ENCODE peak calls at places on chromosome 21, in ten cellular contexts. K, U, P, N, Y, E, Q, V, I and B are unnamed samples. For H3K4me1, the result is how much of the 10 kb centered on the place peaks cover.

GRCh38 chr21:34202553-34203332 is 129.4 kb downstream of the MRPS6 start:
- DNase-seq in E (no peak), V (peak), N (peak), Y (no peak), P (no peak), Q (peak), U (peak), I (no peak), K (no peak), B (no peak)

GRCh38 chr21:19322360-19322759 is 918.8 kb upstream of the TMPRSS15 start:
- DNase-seq in P (no peak), Y (no peak), K (no peak), Q (no peak), N (no peak), E (no peak), U (no peak), V (no peak), I (no peak), B (no peak)

GRCh38 chr21:40254540-40255455 is 387.6 kb downstream of the PCP4 start:
- DNase-seq in Y (no peak), P (peak), V (peak), N (no peak), U (no peak), Q (no peak), I (no peak), K (no peak), E (no peak), B (no peak)

GRCh38 chr21:43299441-43300277 is 127.3 kb downstream of the SIK1 start:
- DNase-seq in N (peak), V (no peak), E (no peak), Q (peak), P (no peak), I (no peak), K (no peak), Y (no peak), U (no peak), B (no peak)

GRCh38 chr21:21109736-21110135 is 111.5 kb downstream of the NCAM2 start:
- DNase-seq in N (no peak), E (no peak), V (no peak), U (no peak), I (no peak), P (no peak), K (no peak), Q (no peak), Y (no peak), B (no peak)

GRCh38 chr21:35019631-35020032 is 29.5 kb downstream of the RUNX1 start:
- DNase-seq in P (no peak), N (no peak), Y (no peak), U (peak), I (peak), Q (peak), V (no peak), K (no peak), E (no peak), B (peak)

GRCh38 chr21:29626787-29627470 is 312.9 kb downstream of the GRIK1 start:
- DNase-seq in V (no peak), E (no peak), K (no peak), I (no peak), U (no peak), Y (no peak), N (no peak), Q (no peak), P (no peak), B (no peak)

GRCh38 chr21:35303085-35303484 is 254.0 kb upstream of the RUNX1 start:
- DNase-seq in V (peak), U (no peak), I (no peak), K (no peak), Q (no peak), N (no peak), Y (no peak), P (no peak), E (peak), B (no peak)

GRCh38 chr21:28791595-28792282 is 200.9 kb downstream of the LTN1 start:
- DNase-seq in P (no peak), Y (no peak), E (no peak), U (no peak), Q (no peak), I (no peak), V (no peak), K (no peak), N (no peak), B (no peak)

GRCh38 chr21:42846221-42846620 is 33.1 kb downstream of the WDR4 start:
- DNase-seq in E (no peak), Y (no peak), I (no peak), N (no peak), Q (no peak), U (no peak), P (no peak), K (no peak), V (no peak), B (no peak)

GRCh38 chr21:29017639-29018237 is 1.4 kb downstream of the RWDD2B start:
- DNase-seq in Y (no peak), I (no peak), Q (no peak), K (no peak), E (no peak), V (no peak), N (no peak), U (no peak), P (no peak), B (no peak)

GRCh38 chr21:34509151-34509550 is 2.9 kb downstream of the KCNE1 start:
- DNase-seq in I (no peak), E (no peak), N (no peak), Q (no peak), K (no peak), U (no peak), P (no peak), Y (no peak), V (no peak), B (no peak)

GRCh38 chr21:42456457-42456856 is 39.6 kb downstream of the RSPH1 start:
- DNase-seq in E (no peak), K (no peak), N (no peak), Q (no peak), P (no peak), Y (no peak), V (no peak), U (peak), I (no peak), B (no peak)

GRCh38 chr21:38269567-38269917 is 12.8 kb downstream of the KCNJ15 start:
- DNase-seq in E (no peak), K (no peak), Y (no peak), U (no peak), Q (no peak), N (no peak), V (no peak), I (no peak), P (no peak), B (no peak)

GRCh38 chr21:30831194-30831765 is 1.7 kb upstream of the KRTAP7-1 start:
- DNase-seq in V (peak), P (no peak), E (no peak), N (no peak), K (no peak), Y (peak), U (peak), Q (no peak), I (no peak), B (no peak)

GRCh38 chr21:38267136-38267535 is 10.3 kb downstream of the KCNJ15 start:
- DNase-seq in N (no peak), V (no peak), Y (no peak), U (no peak), I (no peak), E (no peak), Q (no peak), K (no peak), P (no peak), B (no peak)

GRCh38 chr21:43333301-43334062 is 93.4 kb downstream of the SIK1 start:
- DNase-seq in U (peak), K (no peak), V (peak), N (peak), Y (peak), I (peak), P (peak), E (peak), Q (peak), B (peak)

GRCh38 chr21:41622831-41623548 is 115.0 kb upstream of the TMPRSS2 start:
- DNase-seq in Y (no peak), V (no peak), Q (no peak), K (no peak), E (peak), U (no peak), P (no peak), N (no peak), I (no peak), B (no peak)

GRCh38 chr21:39007532-39007931 is 175.7 kb downstream of the PSMG1 start:
- DNase-seq in U (no peak), V (no peak), I (no peak), E (no peak), N (no peak), Y (no peak), P (peak), K (no peak), Q (no peak), B (no peak)

GRCh38 chr21:34276711-34277425 is 86.9 kb upstream of the KCNE2 start:
- DNase-seq in K (no peak), P (no peak), E (no peak), N (no peak), Q (no peak), V (no peak), U (no peak), I (no peak), Y (no peak), B (no peak)

GRCh38 chr21:38303300-38303699 is 46.5 kb downstream of the KCNJ15 start:
- DNase-seq in E (peak), V (peak), I (peak), U (no peak), K (no peak), P (peak), N (no peak), Q (no peak), Y (no peak), B (no peak)

GRCh38 chr21:25898671-25899070 is 163.9 kb downstream of the GABPA start:
- DNase-seq in Y (no peak), V (no peak), Q (no peak), I (no peak), U (no peak), P (no peak), K (no peak), E (no peak), N (no peak), B (no peak)

GRCh38 chr21:17454315-17455027 is 58.4 kb upstream of the CXADR start:
- DNase-seq in Q (no peak), V (peak), K (no peak), E (peak), P (no peak), Y (peak), I (peak), N (no peak), U (peak), B (no peak)

GRCh38 chr21:38350681-38351080 is 93.9 kb downstream of the KCNJ15 start:
- DNase-seq in Y (no peak), K (no peak), U (peak), E (no peak), P (no peak), Q (no peak), I (no peak), V (peak), N (no peak), B (peak)

GRCh38 chr21:14581902-14582457 is 35.9 kb upstream of the SAMSN1 start:
- DNase-seq in I (no peak), K (no peak), N (no peak), P (no peak), V (no peak), U (no peak), Q (no peak), E (no peak), Y (no peak), B (no peak)

GRCh38 chr21:26490771-26491170 is 82.3 kb downstream of the CYYR1 start:
- DNase-seq in N (no peak), Q (no peak), Y (peak), V (no peak), I (no peak), E (no peak), P (no peak), U (no peak), K (no peak), B (no peak)

GRCh38 chr21:43726686-43727570 is 8.0 kb downstream of the PDXK start:
- DNase-seq in Y (no peak), Q (no peak), P (no peak), I (no peak), K (no peak), E (no peak), V (peak), U (peak), N (no peak), B (no peak)

GRCh38 chr21:44531606-44532128 is 8.3 kb downstream of the KRTAP10-1 start:
- DNase-seq in Y (peak), V (no peak), U (peak), I (no peak), K (no peak), Q (peak), N (no peak), E (no peak), P (no peak), B (no peak)

GRCh38 chr21:29175408-29176147 is 45.1 kb downstream of the MAP3K7CL start:
- DNase-seq in P (peak), Q (no peak), N (no peak), V (peak), E (peak), K (no peak), I (no peak), Y (no peak), U (no peak), B (no peak)

GRCh38 chr21:26055841-26056264 is 114.7 kb downstream of the APP start:
- DNase-seq in Q (no peak), E (no peak), Y (no peak), U (no peak), P (no peak), I (no peak), V (no peak), N (no peak), K (no peak), B (no peak)

GRCh38 chr21:35843911-35844667 is 216.2 kb downstream of the SETD4 start:
- DNase-seq in K (no peak), U (peak), Y (no peak), N (no peak), I (no peak), Q (no peak), P (no peak), E (no peak), V (no peak), B (no peak)

GRCh38 chr21:33865176-33865575 is 50.4 kb downstream of the ATP5PO start:
- DNase-seq in N (no peak), Y (no peak), P (no peak), E (no peak), Q (no peak), K (no peak), V (no peak), U (no peak), I (no peak), B (no peak)

GRCh38 chr21:33174756-33175155 is 55.0 kb upstream of the IFNAR2 start:
- DNase-seq in P (no peak), V (no peak), Q (no peak), U (no peak), E (no peak), Y (no peak), K (no peak), N (no peak), I (no peak), B (no peak)

GRCh38 chr21:29423051-29423450 is 124.3 kb downstream of the BACH1 start:
- DNase-seq in V (no peak), Y (no peak), K (no peak), I (no peak), U (no peak), P (no peak), N (no peak), E (no peak), Q (no peak), B (no peak)

DNA sequence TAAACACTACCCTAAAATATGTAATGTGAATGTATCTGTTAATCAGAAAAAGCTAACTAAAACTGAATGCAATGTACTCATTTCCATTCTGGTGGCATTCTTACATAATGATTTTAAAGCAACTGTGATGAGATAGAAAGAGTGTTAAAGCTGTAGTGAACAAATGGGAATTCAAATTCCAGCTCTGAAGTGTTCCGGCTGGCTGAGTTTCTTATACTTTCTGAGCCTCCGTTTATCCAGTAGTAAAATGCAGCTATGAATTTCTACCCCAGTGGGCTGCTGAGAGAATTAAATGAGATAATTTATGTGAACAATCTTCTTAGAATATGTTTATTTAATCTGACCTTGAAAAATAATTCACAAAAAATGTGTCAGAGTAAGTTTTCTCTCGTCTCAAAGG is 486.8 kb downstream of the USP25 start:
- DNase-seq in I (no peak), Q (no peak), E (no peak), Y (no peak), N (no peak), K (no peak), U (no peak), V (no peak), P (no peak), B (no peak)
- H3K4me1 ChIP-seq in I (under half), Q (under half), E (under half), Y (under half), N (under half), K (under half), U (under half), V (under half), P (under half), B (under half)

GRCh38 chr21:31902438-31902837 is 29.6 kb downstream of the HUNK start:
- DNase-seq in E (no peak), I (no peak), Y (no peak), U (no peak), Q (no peak), P (no peak), V (no peak), N (no peak), K (no peak), B (no peak)
- H3K4me1 ChIP-seq in E (under half), I (under half), Y (under half), U (under half), Q (under half), P (under half), V (under half), N (under half), K (under half), B (under half)

DNA sequence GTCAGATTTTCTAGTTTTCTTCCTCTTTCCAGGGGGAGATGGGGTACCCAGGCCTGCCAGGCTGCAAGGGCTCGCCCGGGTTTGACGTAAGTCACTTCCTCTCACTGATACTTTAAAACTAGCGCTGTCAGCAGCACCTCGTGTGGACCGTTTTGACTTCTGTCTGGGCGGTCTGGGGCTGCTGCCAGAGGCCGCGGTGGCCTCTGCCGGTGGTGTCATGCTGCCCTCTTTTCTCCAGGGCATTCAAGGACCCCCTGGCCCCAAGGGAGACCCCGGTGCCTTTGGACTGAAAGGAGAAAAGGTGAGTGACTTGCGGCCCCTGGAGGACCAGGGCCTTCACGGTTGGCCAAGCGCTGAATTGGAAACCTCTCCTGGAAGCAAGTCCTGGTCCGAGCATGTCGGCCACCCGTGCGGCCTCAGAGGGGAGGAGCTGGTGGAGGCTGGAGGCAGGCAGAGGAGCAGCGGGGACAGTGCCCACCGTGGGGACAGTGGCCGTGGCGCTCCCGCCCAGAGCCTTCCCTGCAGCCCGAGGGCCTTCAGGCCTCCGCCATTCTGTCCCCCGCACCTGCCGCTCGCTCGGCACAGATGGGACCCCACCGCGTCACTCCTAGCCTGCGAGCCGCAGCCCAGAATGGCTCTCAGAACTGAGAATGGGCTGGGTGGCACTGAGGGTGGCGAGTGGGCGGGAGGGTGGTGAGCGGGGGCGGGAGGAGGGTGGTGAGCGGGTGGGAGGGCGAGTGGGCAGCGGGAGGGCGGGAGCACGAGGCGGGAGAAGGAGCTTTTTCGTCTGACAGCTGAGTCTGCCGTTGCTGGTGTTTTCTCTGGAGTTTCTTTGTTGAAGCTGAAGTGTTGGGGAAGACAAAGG is 9.4 kb downstream of the COL6A1 start:
- DNase-seq in E (no peak), U (peak), K (no peak), Y (peak), N (peak), Q (peak), I (no peak), V (peak), P (no peak), B (no peak)
- H3K4me1 ChIP-seq in E (under half), U (under half), K (under half), Y (under half), N (under half), Q (under half), I (under half), V (under half), P (under half), B (under half)

DNA sequence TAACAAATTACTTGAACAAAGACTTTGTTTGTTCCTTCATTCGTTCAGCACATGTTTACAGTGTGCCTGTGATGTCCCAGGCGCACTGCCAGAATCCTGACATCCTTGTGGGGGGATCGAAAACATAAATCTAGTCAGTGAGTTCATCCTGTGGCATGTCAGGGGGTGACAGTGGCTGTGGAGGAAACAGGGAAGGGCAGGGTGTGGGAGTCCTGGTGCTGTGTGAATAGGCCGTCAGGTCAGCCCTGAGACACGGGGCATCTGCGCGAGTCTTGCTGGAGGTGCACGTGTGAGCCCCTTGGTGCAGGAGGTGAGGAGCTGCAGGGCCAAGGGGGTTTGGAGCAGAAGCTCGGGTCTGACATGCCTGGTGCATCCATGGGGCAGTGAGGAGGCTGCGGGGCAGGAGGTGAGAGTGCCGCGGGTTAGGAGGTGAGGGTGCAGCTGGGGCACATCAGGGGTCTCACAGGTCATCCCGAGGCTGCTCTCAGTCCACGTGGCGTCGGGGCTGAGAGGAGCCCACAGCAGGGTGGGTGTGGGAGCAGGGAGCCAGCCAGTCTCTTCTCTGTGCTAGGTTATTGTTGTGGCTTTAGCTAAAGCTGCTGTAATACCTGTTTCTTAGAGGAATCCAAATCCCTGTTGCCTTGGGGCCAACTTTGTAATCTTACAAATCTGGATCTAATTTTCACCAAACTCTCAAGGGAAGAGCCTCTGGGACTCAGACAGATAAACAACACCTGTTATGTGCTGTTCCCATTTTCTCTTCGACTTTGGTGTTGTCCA is 93.4 kb downstream of the PCBP3 start:
- DNase-seq in U (no peak), Y (no peak), K (no peak), V (no peak), N (no peak), E (no peak), I (no peak), Q (no peak), P (no peak), B (no peak)
- H3K4me1 ChIP-seq in U (under half), Y (under half), K (under half), V (under half), N (under half), E (under half), I (under half), Q (under half), P (under half), B (under half)